ENCODE peak calls at places on chromosomes 3 and 15, in nine cellular contexts. R, N, B, X, Y, A, V, J and C are unnamed samples.
A peak's percentile ranks its signal among the peaks of the same experiment; 100 is the strongest.

GRCh38 chr3:157559401-157559800 is 56.2 kb upstream of the VEPH1 start:
- DNase-seq in B (no peak), N (no peak), Y (no peak), V (no peak), X (no peak), J (no peak), R (no peak), A (no peak), C (no peak)

GRCh38 chr15:65431731-65432130 is 9.0 kb upstream of the IGDCC4 start:
- DNase-seq in A (no peak), R (no peak), X (no peak), B (no peak), N (no peak), Y (no peak), V (no peak), J (no peak), C (no peak)

GRCh38 chr3:57141719-57142118 is 23.4 kb downstream of the IL17RD start:
- DNase-seq in R (no peak), A (no peak), X (no peak), V (no peak), Y (no peak), B (no peak), N (no peak), J (no peak), C (no peak)

GRCh38 chr15:41874736-41875135 is 19.1 kb downstream of the SPTBN5 start:
- DNase-seq in Y (no peak), N (no peak), B (no peak), X (no peak), R (no peak), A (no peak), V (no peak), J (no peak), C (no peak)

GRCh38 chr3:31220431-31220830 is 312.3 kb upstream of the STT3B start:
- DNase-seq in R (no peak), A (no peak), Y (no peak), J (no peak), N (no peak), X (no peak), B (no peak), V (no peak), C (no peak)

GRCh38 chr3:54572197-54572895 is 355.5 kb downstream of the LRTM1 start:
- DNase-seq in Y (no peak), X (no peak), A (no peak), B (peak; percentile 64), N (no peak), J (no peak), V (no peak), R (no peak), C (no peak)

GRCh38 chr15:31452595-31453557 is 126.2 kb downstream of the KLF13 start:
- DNase-seq in R (no peak), N (peak; percentile 54), B (no peak), V (no peak), J (no peak), Y (no peak), X (no peak), A (no peak), C (no peak)

GRCh38 chr3:86464180-86464579 is 526.8 kb downstream of the VGLL3 start:
- DNase-seq in J (no peak), V (no peak), N (no peak), X (no peak), R (no peak), A (no peak), B (no peak), Y (no peak), C (no peak)

GRCh38 chr15:42011074-42011473 is 9.8 kb downstream of the PLA2G4E start:
- DNase-seq in A (no peak), R (no peak), B (no peak), Y (no peak), J (no peak), X (no peak), V (no peak), N (no peak), C (no peak)

GRCh38 chr15:101198820-101199219 is 53.0 kb downstream of the CHSY1 start:
- DNase-seq in A (no peak), R (no peak), X (no peak), N (no peak), B (peak; percentile 43), V (no peak), Y (no peak), J (no peak), C (no peak)

GRCh38 chr15:23074684-23075083 is 35.3 kb upstream of the TUBGCP5 start:
- DNase-seq in V (no peak), X (no peak), J (no peak), R (no peak), B (no peak), Y (no peak), A (no peak), N (no peak), C (no peak)

GRCh38 chr15:68599560-68600071 is 20.8 kb downstream of the CORO2B start:
- DNase-seq in B (peak; percentile 82), J (peak; percentile 49), N (no peak), R (no peak), Y (no peak), X (no peak), V (no peak), A (no peak), C (no peak)

GRCh38 chr15:58520464-58520863 is 88.7 kb downstream of the LIPC start:
- DNase-seq in A (no peak), N (no peak), X (no peak), V (no peak), R (no peak), Y (no peak), J (no peak), B (no peak), C (no peak)

GRCh38 chr3:33221241-33221640 is 2.6 kb upstream of the SUSD5 start:
- DNase-seq in Y (no peak), J (no peak), N (no peak), V (no peak), A (no peak), X (no peak), B (no peak), R (no peak), C (no peak)

GRCh38 chr15:71109130-71109529 is 6.1 kb upstream of the THSD4 start:
- DNase-seq in N (no peak), J (no peak), A (no peak), V (no peak), R (no peak), B (peak; percentile 75), Y (no peak), X (no peak), C (no peak)